ENCODE peak calls at places on chromosomes 16 and 17, in eight cellular contexts. One of them, this sample, is unnamed.

GRCh38 chr17:8366231-8366630 is 10.3 kb downstream of the KRABD2 start:
- DNase-seq in H1: no peak
- DNase-seq in WERI-Rb-1: no peak
- DNase-seq in OCI-LY7: no peak
- DNase-seq in uterus: no peak
- DNase-seq in spleen: no peak
- DNase-seq in cardiac fibroblast: peak; percentile 95
- DNase-seq in CD4-positive, alpha-beta T cell: no peak
- DNase-seq in this sample: peak; percentile 5

GRCh38 chr16:66878067-66878466 is 2.2 kb upstream of the PDP2 start:
- DNase-seq in H1: no peak
- DNase-seq in WERI-Rb-1: no peak
- DNase-seq in OCI-LY7: peak; percentile 73
- DNase-seq in uterus: no peak
- DNase-seq in spleen: no peak
- DNase-seq in cardiac fibroblast: no peak
- DNase-seq in CD4-positive, alpha-beta T cell: no peak
- DNase-seq in this sample: peak; percentile 42

GRCh38 chr17:38451840-38452529 is 23.7 kb downstream of the ARHGAP23 start:
- DNase-seq in H1: peak; percentile 88
- DNase-seq in WERI-Rb-1: peak; percentile 91
- DNase-seq in OCI-LY7: no peak
- DNase-seq in uterus: peak; percentile 81
- DNase-seq in spleen: no peak
- DNase-seq in cardiac fibroblast: peak; percentile 90
- DNase-seq in CD4-positive, alpha-beta T cell: no peak
- DNase-seq in this sample: no peak

GRCh38 chr17:76199466-76199865 is 40.8 kb downstream of the RNF157 start:
- DNase-seq in H1: no peak
- DNase-seq in WERI-Rb-1: no peak
- DNase-seq in OCI-LY7: no peak
- DNase-seq in uterus: no peak
- DNase-seq in spleen: no peak
- DNase-seq in cardiac fibroblast: no peak
- DNase-seq in CD4-positive, alpha-beta T cell: peak; percentile 66
- DNase-seq in this sample: no peak

GRCh38 chr17:74605361-74605760 is 13.3 kb upstream of the CD300LD start:
- DNase-seq in H1: no peak
- DNase-seq in WERI-Rb-1: no peak
- DNase-seq in OCI-LY7: no peak
- DNase-seq in uterus: peak; percentile 46
- DNase-seq in spleen: no peak
- DNase-seq in cardiac fibroblast: peak; percentile 35
- DNase-seq in CD4-positive, alpha-beta T cell: no peak
- DNase-seq in this sample: no peak

GRCh38 chr17:13502263-13502662 is 99.5 kb downstream of the HS3ST3A1 start:
- DNase-seq in H1: no peak
- DNase-seq in WERI-Rb-1: no peak
- DNase-seq in OCI-LY7: no peak
- DNase-seq in uterus: no peak
- DNase-seq in spleen: no peak
- DNase-seq in cardiac fibroblast: no peak
- DNase-seq in CD4-positive, alpha-beta T cell: no peak
- DNase-seq in this sample: no peak

GRCh38 chr16:31713945-31714898 is 159.4 kb upstream of the ZNF267 start:
- DNase-seq in H1: peak; percentile 21
- DNase-seq in WERI-Rb-1: no peak
- DNase-seq in OCI-LY7: no peak
- DNase-seq in uterus: no peak
- DNase-seq in spleen: no peak
- DNase-seq in cardiac fibroblast: peak; percentile 9
- DNase-seq in CD4-positive, alpha-beta T cell: no peak
- DNase-seq in this sample: peak; percentile 17

GRCh38 chr16:50208460-50208931 is 55.4 kb downstream of the TENT4B start:
- DNase-seq in H1: no peak
- DNase-seq in WERI-Rb-1: no peak
- DNase-seq in OCI-LY7: no peak
- DNase-seq in uterus: no peak
- DNase-seq in spleen: no peak
- DNase-seq in cardiac fibroblast: peak; percentile 67
- DNase-seq in CD4-positive, alpha-beta T cell: no peak
- DNase-seq in this sample: no peak

GRCh38 chr16:53045554-53046250 is 7.0 kb downstream of the CHD9NB start:
- DNase-seq in H1: no peak
- DNase-seq in WERI-Rb-1: no peak
- DNase-seq in OCI-LY7: no peak
- DNase-seq in uterus: no peak
- DNase-seq in spleen: no peak
- DNase-seq in cardiac fibroblast: no peak
- DNase-seq in CD4-positive, alpha-beta T cell: no peak
- DNase-seq in this sample: no peak

GRCh38 chr17:16887523-16888095 is 84.3 kb downstream of the TNFRSF13B start:
- DNase-seq in H1: no peak
- DNase-seq in WERI-Rb-1: no peak
- DNase-seq in OCI-LY7: no peak
- DNase-seq in uterus: no peak
- DNase-seq in spleen: peak; percentile 40
- DNase-seq in cardiac fibroblast: no peak
- DNase-seq in CD4-positive, alpha-beta T cell: no peak
- DNase-seq in this sample: no peak

GRCh38 chr17:17846645-17847044 is 9.9 kb upstream of the SREBF1 start:
- DNase-seq in H1: no peak
- DNase-seq in WERI-Rb-1: no peak
- DNase-seq in OCI-LY7: no peak
- DNase-seq in uterus: no peak
- DNase-seq in spleen: no peak
- DNase-seq in cardiac fibroblast: no peak
- DNase-seq in CD4-positive, alpha-beta T cell: no peak
- DNase-seq in this sample: no peak

GRCh38 chr17:77645441-77646430 is 312.8 kb upstream of the TNRC6C start:
- DNase-seq in H1: no peak
- DNase-seq in WERI-Rb-1: peak; percentile 76
- DNase-seq in OCI-LY7: no peak
- DNase-seq in uterus: no peak
- DNase-seq in spleen: peak; percentile 50
- DNase-seq in cardiac fibroblast: peak; percentile 5
- DNase-seq in CD4-positive, alpha-beta T cell: peak; percentile 56
- DNase-seq in this sample: no peak

GRCh38 chr17:65278050-65278819 is 141.1 kb downstream of the RGS9 start:
- DNase-seq in H1: no peak
- DNase-seq in WERI-Rb-1: peak; percentile 75
- DNase-seq in OCI-LY7: peak; percentile 6
- DNase-seq in uterus: peak; percentile 24
- DNase-seq in spleen: no peak
- DNase-seq in cardiac fibroblast: peak; percentile 71
- DNase-seq in CD4-positive, alpha-beta T cell: no peak
- DNase-seq in this sample: no peak

GRCh38 chr16:88282221-88283041 is 100.3 kb upstream of the ZNF469 start:
- DNase-seq in H1: no peak
- DNase-seq in WERI-Rb-1: peak; percentile 82
- DNase-seq in OCI-LY7: no peak
- DNase-seq in uterus: no peak
- DNase-seq in spleen: no peak
- DNase-seq in cardiac fibroblast: peak; percentile 27
- DNase-seq in CD4-positive, alpha-beta T cell: no peak
- DNase-seq in this sample: no peak

GRCh38 chr16:81816351-81816750 is 37.3 kb downstream of the PLCG2 start:
- DNase-seq in H1: no peak
- DNase-seq in WERI-Rb-1: no peak
- DNase-seq in OCI-LY7: no peak
- DNase-seq in uterus: no peak
- DNase-seq in spleen: no peak
- DNase-seq in cardiac fibroblast: no peak
- DNase-seq in CD4-positive, alpha-beta T cell: no peak
- DNase-seq in this sample: no peak

GRCh38 chr17:76382803-76383644 is 1.4 kb upstream of the SPHK1 start:
- DNase-seq in H1: no peak
- DNase-seq in WERI-Rb-1: peak; percentile 65
- DNase-seq in OCI-LY7: no peak
- DNase-seq in uterus: no peak
- DNase-seq in spleen: peak; percentile 90
- DNase-seq in cardiac fibroblast: peak; percentile 79
- DNase-seq in CD4-positive, alpha-beta T cell: peak; percentile 48
- DNase-seq in this sample: peak; percentile 92

GRCh38 chr17:79212150-79213087 is 137.8 kb downstream of the ENGASE start:
- DNase-seq in H1: no peak
- DNase-seq in WERI-Rb-1: no peak
- DNase-seq in OCI-LY7: no peak
- DNase-seq in uterus: no peak
- DNase-seq in spleen: no peak
- DNase-seq in cardiac fibroblast: no peak
- DNase-seq in CD4-positive, alpha-beta T cell: no peak
- DNase-seq in this sample: no peak
- TF ChIP-seq CTCF in H1: no peak
- TF ChIP-seq CTCF in WERI-Rb-1: no peak
- TF ChIP-seq CTCF in OCI-LY7: no peak
- TF ChIP-seq CTCF in uterus: no peak
- TF ChIP-seq CTCF in spleen: no peak
- TF ChIP-seq CTCF in cardiac fibroblast: no peak
- TF ChIP-seq CTCF in CD4-positive, alpha-beta T cell: no peak
- TF ChIP-seq CTCF in this sample: no peak

DNA sequence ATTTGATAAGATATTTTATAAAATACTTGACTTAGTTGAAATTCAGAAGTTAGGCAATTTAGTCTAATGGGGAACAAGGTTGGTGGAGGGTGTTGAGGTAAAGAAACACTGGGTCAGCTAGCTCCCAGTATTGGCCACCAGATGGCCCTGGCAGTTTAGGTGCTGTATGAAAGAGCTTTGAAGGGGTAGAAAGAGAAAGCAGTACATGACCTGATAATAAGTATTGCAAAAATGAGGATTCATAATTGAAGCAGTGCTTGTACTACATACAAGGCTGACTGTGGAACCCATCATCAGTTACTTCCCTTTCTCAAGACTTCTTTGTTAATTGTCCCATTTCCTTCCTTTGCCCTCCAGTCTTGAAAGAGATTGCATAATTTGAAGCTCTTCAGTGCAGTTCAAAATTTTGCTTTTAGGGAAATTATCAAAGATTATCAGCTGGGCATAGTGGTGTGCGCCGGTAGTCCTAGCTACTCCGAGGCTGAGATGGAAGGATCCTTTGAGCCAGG is 29.4 kb downstream of the TANC2 start:
- DNase-seq in H1: no peak
- DNase-seq in WERI-Rb-1: peak; percentile 43
- DNase-seq in OCI-LY7: peak; percentile 2
- DNase-seq in uterus: no peak
- DNase-seq in spleen: no peak
- DNase-seq in cardiac fibroblast: peak; percentile 62
- DNase-seq in CD4-positive, alpha-beta T cell: no peak
- DNase-seq in this sample: peak; percentile 16
- TF ChIP-seq CTCF in H1: peak; percentile 70
- TF ChIP-seq CTCF in WERI-Rb-1: peak; percentile 81
- TF ChIP-seq CTCF in OCI-LY7: peak; percentile 50
- TF ChIP-seq CTCF in uterus: no peak
- TF ChIP-seq CTCF in spleen: no peak
- TF ChIP-seq CTCF in cardiac fibroblast: peak; percentile 79
- TF ChIP-seq CTCF in CD4-positive, alpha-beta T cell: peak; percentile 16
- TF ChIP-seq CTCF in this sample: peak; percentile 55

GRCh38 chr16:14013571-14014283 is 57.4 kb upstream of the MRTFB start:
- DNase-seq in H1: no peak
- DNase-seq in WERI-Rb-1: no peak
- DNase-seq in OCI-LY7: no peak
- DNase-seq in uterus: peak; percentile 49
- DNase-seq in spleen: no peak
- DNase-seq in cardiac fibroblast: peak; percentile 87
- DNase-seq in CD4-positive, alpha-beta T cell: no peak
- DNase-seq in this sample: no peak

GRCh38 chr16:14015948-14016347 is 55.2 kb upstream of the MRTFB start:
- DNase-seq in H1: no peak
- DNase-seq in WERI-Rb-1: no peak
- DNase-seq in OCI-LY7: no peak
- DNase-seq in uterus: no peak
- DNase-seq in spleen: no peak
- DNase-seq in cardiac fibroblast: peak; percentile 90
- DNase-seq in CD4-positive, alpha-beta T cell: no peak
- DNase-seq in this sample: no peak

GRCh38 chr16:14014284-14014625 is 56.9 kb upstream of the MRTFB start:
- DNase-seq in H1: no peak
- DNase-seq in WERI-Rb-1: no peak
- DNase-seq in OCI-LY7: no peak
- DNase-seq in uterus: no peak
- DNase-seq in spleen: no peak
- DNase-seq in cardiac fibroblast: no peak
- DNase-seq in CD4-positive, alpha-beta T cell: no peak
- DNase-seq in this sample: no peak

GRCh38 chr16:14015461-14015860 is 55.7 kb upstream of the MRTFB start:
- DNase-seq in H1: no peak
- DNase-seq in WERI-Rb-1: no peak
- DNase-seq in OCI-LY7: no peak
- DNase-seq in uterus: no peak
- DNase-seq in spleen: no peak
- DNase-seq in cardiac fibroblast: no peak
- DNase-seq in CD4-positive, alpha-beta T cell: no peak
- DNase-seq in this sample: no peak

DNA sequence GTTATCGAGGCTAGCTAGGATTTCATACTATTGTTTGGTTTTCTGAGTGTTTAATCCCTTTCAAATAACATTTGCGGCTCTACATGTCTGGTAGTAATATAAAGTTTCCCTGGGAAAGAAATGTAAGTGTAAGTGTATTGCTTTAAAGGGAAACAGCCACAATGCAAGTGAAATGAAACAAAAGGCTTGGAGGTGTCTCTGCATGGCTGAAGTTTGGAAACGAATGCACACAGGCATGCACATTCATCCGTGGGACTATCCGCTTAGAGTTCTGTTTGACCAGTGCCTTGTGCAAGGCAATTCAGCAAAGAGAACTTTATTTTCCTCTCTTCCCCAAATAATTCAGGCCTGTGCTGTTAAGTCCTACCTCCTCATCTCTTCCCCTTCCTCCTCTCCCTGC is 56.1 kb upstream of the MRTFB start:
- DNase-seq in H1: no peak
- DNase-seq in WERI-Rb-1: no peak
- DNase-seq in OCI-LY7: no peak
- DNase-seq in uterus: no peak
- DNase-seq in spleen: no peak
- DNase-seq in cardiac fibroblast: no peak
- DNase-seq in CD4-positive, alpha-beta T cell: no peak
- DNase-seq in this sample: no peak
- TF ChIP-seq CTCF in H1: no peak
- TF ChIP-seq CTCF in WERI-Rb-1: no peak
- TF ChIP-seq CTCF in OCI-LY7: no peak
- TF ChIP-seq CTCF in uterus: no peak
- TF ChIP-seq CTCF in spleen: no peak
- TF ChIP-seq CTCF in cardiac fibroblast: no peak
- TF ChIP-seq CTCF in CD4-positive, alpha-beta T cell: no peak
- TF ChIP-seq CTCF in this sample: no peak

DNA sequence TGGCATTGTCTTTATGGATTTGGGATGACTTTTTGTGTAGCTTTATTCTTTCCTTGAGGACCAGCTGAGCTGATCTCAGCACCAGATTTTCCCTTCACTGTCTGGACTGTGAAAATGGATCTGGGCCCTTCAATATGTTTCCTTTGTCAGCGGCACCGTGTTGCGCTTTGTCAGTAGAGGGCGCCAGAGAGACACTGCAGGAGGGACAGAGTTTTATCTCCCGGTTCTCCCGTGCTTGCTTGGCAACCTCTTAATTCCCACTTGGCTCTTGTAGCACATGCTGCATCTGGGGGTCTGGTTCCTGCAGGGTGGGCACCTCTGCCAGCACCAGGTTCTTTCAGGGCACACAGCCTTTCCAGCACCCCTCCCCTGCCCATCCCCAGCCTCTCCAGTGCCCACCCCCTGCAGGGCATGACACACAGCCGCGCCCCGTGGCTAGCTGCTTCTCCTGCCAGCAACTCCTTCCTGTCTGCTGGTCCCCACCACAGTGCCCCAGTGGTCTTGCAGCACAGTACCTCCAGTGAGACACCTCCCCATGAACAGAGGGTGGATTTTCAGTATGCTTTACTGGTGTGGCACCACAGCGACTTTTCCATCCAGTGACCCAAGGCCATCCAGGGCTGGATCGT is 19.6 kb downstream of the OR1D5 start:
- DNase-seq in H1: no peak
- DNase-seq in WERI-Rb-1: peak; percentile 41
- DNase-seq in OCI-LY7: peak; percentile 34
- DNase-seq in uterus: no peak
- DNase-seq in spleen: no peak
- DNase-seq in cardiac fibroblast: peak; percentile 11
- DNase-seq in CD4-positive, alpha-beta T cell: no peak
- DNase-seq in this sample: no peak
- TF ChIP-seq CTCF in H1: peak; percentile 38
- TF ChIP-seq CTCF in WERI-Rb-1: peak; percentile 46
- TF ChIP-seq CTCF in OCI-LY7: peak; percentile 77
- TF ChIP-seq CTCF in uterus: no peak
- TF ChIP-seq CTCF in spleen: peak; percentile 17
- TF ChIP-seq CTCF in cardiac fibroblast: peak; percentile 35
- TF ChIP-seq CTCF in CD4-positive, alpha-beta T cell: no peak
- TF ChIP-seq CTCF in this sample: peak; percentile 61